ENCODE peak calls at places on chromosomes 2 and 18, in four cellular contexts. J, X, T and C are unnamed samples.

GRCh38 chr2:96251721-96252292 is 14.0 kb downstream of the TMEM127 start:
- DNase-seq in J (no peak), X (peak), T (no peak), C (peak)

GRCh38 chr2:172226244-172227061 is 123.8 kb upstream of the DLX2 start:
- DNase-seq in J (no peak), X (peak), T (no peak), C (no peak)

GRCh38 chr18:23964282-23965238 is 50.0 kb upstream of the TTC39C start:
- DNase-seq in J (no peak), X (peak), T (no peak), C (no peak)

GRCh38 chr2:75646090-75646582 is 447 bp upstream of the MRPL19 start:
- DNase-seq in J (no peak), X (no peak), T (no peak), C (no peak)

GRCh38 chr2:171260471-171261424 is 100.1 kb upstream of the TLK1 start:
- DNase-seq in J (peak), X (no peak), T (peak), C (no peak)

GRCh38 chr18:25365242-25365641 is 13.3 kb upstream of the ZNF521 start:
- DNase-seq in J (no peak), X (no peak), T (no peak), C (no peak)

GRCh38 chr2:29236074-29236473 is 120.9 kb downstream of the CLIP4 start:
- DNase-seq in J (no peak), X (no peak), T (no peak), C (no peak)

GRCh38 chr2:117980783-117981676 is 32.8 kb downstream of the CCDC93 start:
- DNase-seq in J (no peak), X (no peak), T (no peak), C (peak)

GRCh38 chr2:119252186-119253113 is 28.8 kb downstream of the STEAP3 start:
- DNase-seq in J (no peak), X (no peak), T (no peak), C (peak)

GRCh38 chr2:29108225-29108624 is 7.0 kb upstream of the CLIP4 start:
- DNase-seq in J (no peak), X (peak), T (no peak), C (peak)

GRCh38 chr2:31525876-31526275 is 54.9 kb downstream of the SRD5A2 start:
- DNase-seq in J (no peak), X (no peak), T (no peak), C (no peak)

GRCh38 chr2:31526946-31527345 is 53.8 kb downstream of the SRD5A2 start:
- DNase-seq in J (no peak), X (no peak), T (no peak), C (no peak)

GRCh38 chr2:31522742-31523141 is 58.0 kb downstream of the SRD5A2 start:
- DNase-seq in J (no peak), X (no peak), T (no peak), C (no peak)

GRCh38 chr2:31524592-31524991 is 56.1 kb downstream of the SRD5A2 start:
- DNase-seq in J (no peak), X (no peak), T (no peak), C (no peak)

GRCh38 chr2:31523871-31524492 is 56.8 kb downstream of the SRD5A2 start:
- DNase-seq in J (no peak), X (peak), T (no peak), C (peak)
- TF ChIP-seq CEBPB in J (no peak), X (no peak), T (no peak), C (no peak)

GRCh38 chr18:35410561-35410960 is 33.4 kb upstream of the ZNF396 start:
- DNase-seq in J (no peak), X (no peak), T (no peak), C (no peak)

GRCh38 chr18:35408843-35409261 is 31.7 kb upstream of the ZNF396 start:
- DNase-seq in J (no peak), X (no peak), T (no peak), C (no peak)

GRCh38 chr18:35407871-35408481 is 30.8 kb upstream of the ZNF396 start:
- DNase-seq in J (no peak), X (peak), T (no peak), C (peak)

GRCh38 chr18:35413163-35413511 is 36.0 kb upstream of the ZNF396 start:
- DNase-seq in J (no peak), X (no peak), T (no peak), C (no peak)

GRCh38 chr18:35409921-35410320 is 32.8 kb upstream of the ZNF396 start:
- DNase-seq in J (no peak), X (peak), T (no peak), C (no peak)
- TF ChIP-seq CHD1 in J (no peak), X (no peak), T (no peak), C (no peak)

DNA sequence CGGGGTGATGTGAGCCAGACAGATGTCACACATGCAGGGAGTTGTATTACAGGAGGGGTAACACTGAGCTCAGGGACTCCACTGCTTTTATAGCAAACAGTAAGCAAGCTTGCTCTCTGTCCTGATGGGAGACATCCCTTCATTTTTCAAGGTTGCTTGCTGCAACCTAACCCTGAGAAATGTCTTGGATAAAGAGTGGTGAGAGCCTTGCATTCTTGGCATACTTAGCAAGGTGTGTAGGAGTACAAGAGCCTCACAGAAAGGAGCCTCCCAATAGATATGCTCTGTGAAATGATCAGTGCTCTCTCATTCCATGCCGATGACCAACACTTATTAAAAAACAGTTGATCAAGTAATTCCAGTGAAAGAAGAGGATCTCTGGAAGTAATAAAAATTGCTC is 8.1 kb downstream of the PFN4 start:
- DNase-seq in J (no peak), X (no peak), T (no peak), C (peak)
- TF ChIP-seq CEBPB in J (no peak), X (no peak), T (no peak), C (no peak)

GRCh38 chr2:32930436-32930835 is 16.3 kb upstream of the LTBP1 start:
- DNase-seq in J (no peak), X (no peak), T (no peak), C (no peak)

GRCh38 chr2:32925976-32926707 is 20.6 kb upstream of the LTBP1 start:
- DNase-seq in J (no peak), X (no peak), T (no peak), C (no peak)

GRCh38 chr2:32922466-32922865 is 24.3 kb upstream of the LTBP1 start:
- DNase-seq in J (no peak), X (no peak), T (no peak), C (no peak)

GRCh38 chr2:32925283-32925682 is 21.5 kb upstream of the LTBP1 start:
- DNase-seq in J (no peak), X (no peak), T (no peak), C (no peak)

GRCh38 chr2:32926708-32927084 is 20.1 kb upstream of the LTBP1 start:
- DNase-seq in J (no peak), X (no peak), T (no peak), C (peak)
- TF ChIP-seq CHD1 in J (no peak), X (no peak), T (no peak), C (no peak)

GRCh38 chr2:182302174-182302573 is 124.7 kb downstream of the PDE1A start:
- DNase-seq in J (no peak), X (no peak), T (no peak), C (peak)
- TF ChIP-seq CEBPB in J (no peak), X (no peak), T (no peak), C (peak)

GRCh38 chr18:55250729-55251128 is 291.5 kb upstream of the CCDC68 start:
- DNase-seq in J (no peak), X (peak), T (no peak), C (peak)

GRCh38 chr18:55252946-55253345 is 293.7 kb upstream of the CCDC68 start:
- DNase-seq in J (no peak), X (no peak), T (no peak), C (no peak)

GRCh38 chr18:55249572-55249971 is 290.3 kb upstream of the CCDC68 start:
- DNase-seq in J (no peak), X (no peak), T (peak), C (no peak)

GRCh38 chr18:55252053-55252675 is 292.9 kb upstream of the CCDC68 start:
- DNase-seq in J (no peak), X (no peak), T (no peak), C (no peak)

DNA sequence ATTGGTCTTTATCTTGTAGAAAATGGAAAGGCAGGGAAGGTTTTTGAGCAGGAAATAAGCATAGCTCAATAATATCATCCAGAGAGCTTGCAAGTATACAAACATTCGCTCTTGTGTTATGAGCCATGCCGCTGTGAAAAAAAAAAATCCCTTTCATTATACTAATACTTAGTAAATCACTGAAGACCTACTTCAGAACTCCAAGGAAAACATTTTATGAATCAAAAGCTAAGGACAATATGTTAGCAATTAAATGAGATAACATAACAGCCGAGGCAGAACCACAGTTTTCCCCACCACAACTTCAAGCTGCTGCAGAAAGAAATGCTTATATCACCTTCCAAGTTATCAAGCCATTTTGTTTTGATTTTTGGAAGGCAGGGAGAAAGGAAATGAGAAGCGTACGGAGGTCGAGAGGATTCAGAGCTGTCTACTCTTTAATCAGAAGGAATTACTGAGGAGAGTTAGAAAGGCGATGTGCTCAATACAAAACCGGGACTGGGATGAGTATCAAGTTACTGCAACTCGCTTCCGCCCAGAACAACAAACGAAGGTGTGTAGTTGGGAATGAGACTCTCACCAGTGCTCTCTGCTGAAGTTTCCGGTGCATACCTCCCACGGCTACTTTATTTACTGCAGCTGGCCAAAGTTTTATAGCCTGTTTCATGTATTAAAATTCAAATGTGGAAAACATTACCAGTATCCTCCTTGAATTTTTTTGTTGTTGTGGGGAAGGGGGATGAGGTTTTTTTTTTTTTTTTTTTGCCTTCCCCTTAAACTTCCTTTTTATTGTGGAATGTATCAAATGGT is 292.1 kb upstream of the CCDC68 start:
- DNase-seq in J (no peak), X (no peak), T (no peak), C (peak)
- TF ChIP-seq CHD1 in J (no peak), X (no peak), T (no peak), C (no peak)